ENCODE peak calls at places on chromosomes 12 and 14, in five cellular contexts. One of them, this sample, is unnamed. For H3K27me3, the result is how much of the 10 kb centered on the place peaks cover.

GRCh38 chr12:51335931-51336330 is 10.5 kb downstream of the CELA1 start:
- DNase-seq in mesendoderm: no peak
- DNase-seq in endodermal cell: no peak
- DNase-seq in body of pancreas: no peak
- DNase-seq in heart left ventricle: no peak
- DNase-seq in this sample: no peak

GRCh38 chr14:67416810-67417209 is 4.8 kb upstream of the PLEK2 start:
- DNase-seq in mesendoderm: no peak
- DNase-seq in endodermal cell: no peak
- DNase-seq in body of pancreas: no peak
- DNase-seq in heart left ventricle: no peak
- DNase-seq in this sample: no peak

GRCh38 chr12:78315018-78315417 is 484.3 kb downstream of the NAV3 start:
- DNase-seq in mesendoderm: no peak
- DNase-seq in endodermal cell: no peak
- DNase-seq in body of pancreas: no peak
- DNase-seq in heart left ventricle: no peak
- DNase-seq in this sample: no peak

GRCh38 chr12:90653051-90653450 is 301.9 kb downstream of the CCER1 start:
- DNase-seq in mesendoderm: peak
- DNase-seq in endodermal cell: no peak
- DNase-seq in body of pancreas: no peak
- DNase-seq in heart left ventricle: no peak
- DNase-seq in this sample: peak

GRCh38 chr14:100838493-100839440 is 12.8 kb downstream of the MEG3 start:
- DNase-seq in mesendoderm: peak
- DNase-seq in endodermal cell: peak
- DNase-seq in body of pancreas: no peak
- DNase-seq in heart left ventricle: peak
- DNase-seq in this sample: no peak

GRCh38 chr14:68451676-68452387 is 341.0 kb downstream of the ZFP36L1 start:
- DNase-seq in mesendoderm: no peak
- DNase-seq in endodermal cell: no peak
- DNase-seq in body of pancreas: no peak
- DNase-seq in heart left ventricle: no peak
- DNase-seq in this sample: no peak

GRCh38 chr12:74732801-74733200 is 195.2 kb downstream of the ATXN7L3B start:
- DNase-seq in mesendoderm: peak
- DNase-seq in endodermal cell: peak
- DNase-seq in body of pancreas: no peak
- DNase-seq in heart left ventricle: no peak
- DNase-seq in this sample: no peak

GRCh38 chr12:78933014-78933413 is 68.4 kb downstream of the SYT1 start:
- DNase-seq in mesendoderm: no peak
- DNase-seq in endodermal cell: no peak
- DNase-seq in body of pancreas: no peak
- DNase-seq in heart left ventricle: no peak
- DNase-seq in this sample: no peak

GRCh38 chr12:66571361-66571760 is 107.5 kb downstream of the GRIP1 start:
- DNase-seq in mesendoderm: no peak
- DNase-seq in endodermal cell: no peak
- DNase-seq in body of pancreas: no peak
- DNase-seq in heart left ventricle: no peak
- DNase-seq in this sample: no peak

GRCh38 chr12:126384029-126384564 is 1318.9 kb downstream of the AACS start:
- DNase-seq in mesendoderm: no peak
- DNase-seq in endodermal cell: no peak
- DNase-seq in body of pancreas: peak
- DNase-seq in heart left ventricle: no peak
- DNase-seq in this sample: no peak

GRCh38 chr12:93011100-93011499 is 82.0 kb upstream of the EEA1 start:
- DNase-seq in mesendoderm: peak
- DNase-seq in endodermal cell: no peak
- DNase-seq in body of pancreas: no peak
- DNase-seq in heart left ventricle: no peak
- DNase-seq in this sample: no peak

GRCh38 chr12:4273651-4274395 is at the start of gene CCND2:
- DNase-seq in mesendoderm: peak
- DNase-seq in endodermal cell: peak
- DNase-seq in body of pancreas: peak
- DNase-seq in heart left ventricle: peak
- DNase-seq in this sample: peak

GRCh38 chr12:116490481-116490880 is 68.7 kb upstream of the MAP1LC3B2 start:
- DNase-seq in mesendoderm: no peak
- DNase-seq in endodermal cell: no peak
- DNase-seq in body of pancreas: no peak
- DNase-seq in heart left ventricle: no peak
- DNase-seq in this sample: no peak

GRCh38 chr12:27303139-27304111 is 29.2 kb upstream of the BMAL2 start:
- DNase-seq in mesendoderm: no peak
- DNase-seq in endodermal cell: no peak
- DNase-seq in body of pancreas: no peak
- DNase-seq in heart left ventricle: no peak
- DNase-seq in this sample: peak

GRCh38 chr12:109084425-109084824 is 8.8 kb downstream of the ALKBH2 start:
- DNase-seq in mesendoderm: no peak
- DNase-seq in endodermal cell: no peak
- DNase-seq in body of pancreas: no peak
- DNase-seq in heart left ventricle: no peak
- DNase-seq in this sample: no peak

GRCh38 chr12:88784166-88784565 is 203.9 kb upstream of the KITLG start:
- DNase-seq in mesendoderm: peak
- DNase-seq in endodermal cell: no peak
- DNase-seq in body of pancreas: no peak
- DNase-seq in heart left ventricle: no peak
- DNase-seq in this sample: no peak

GRCh38 chr12:50934981-50935807 is 17.1 kb upstream of the HIGD1C start:
- DNase-seq in mesendoderm: no peak
- DNase-seq in endodermal cell: peak
- DNase-seq in body of pancreas: no peak
- DNase-seq in heart left ventricle: no peak
- DNase-seq in this sample: no peak

GRCh38 chr12:12365931-12366431 is 9.1 kb downstream of the BORCS5 start:
- DNase-seq in mesendoderm: no peak
- DNase-seq in endodermal cell: peak
- DNase-seq in body of pancreas: no peak
- DNase-seq in heart left ventricle: no peak
- DNase-seq in this sample: no peak

GRCh38 chr14:85572845-85573244 is 42.9 kb downstream of the FLRT2 start:
- DNase-seq in mesendoderm: no peak
- DNase-seq in endodermal cell: no peak
- DNase-seq in body of pancreas: no peak
- DNase-seq in heart left ventricle: no peak
- DNase-seq in this sample: peak

GRCh38 chr14:103144085-103144484 is 20.8 kb downstream of the TNFAIP2 start:
- DNase-seq in mesendoderm: no peak
- DNase-seq in endodermal cell: no peak
- DNase-seq in body of pancreas: no peak
- DNase-seq in heart left ventricle: no peak
- DNase-seq in this sample: no peak

GRCh38 chr12:93594766-93595165 is 22.3 kb downstream of the SOCS2 start:
- DNase-seq in mesendoderm: no peak
- DNase-seq in endodermal cell: no peak
- DNase-seq in body of pancreas: no peak
- DNase-seq in heart left ventricle: no peak
- DNase-seq in this sample: no peak

GRCh38 chr14:61320806-61321384 is 484 bp upstream of the PRKCH start:
- DNase-seq in mesendoderm: no peak
- DNase-seq in endodermal cell: no peak
- DNase-seq in body of pancreas: no peak
- DNase-seq in heart left ventricle: no peak
- DNase-seq in this sample: no peak
- H3K4me3 ChIP-seq in mesendoderm: peak
- H3K4me3 ChIP-seq in endodermal cell: peak
- H3K4me3 ChIP-seq in body of pancreas: peak
- H3K4me3 ChIP-seq in heart left ventricle: peak
- H3K4me3 ChIP-seq in this sample: no peak

DNA sequence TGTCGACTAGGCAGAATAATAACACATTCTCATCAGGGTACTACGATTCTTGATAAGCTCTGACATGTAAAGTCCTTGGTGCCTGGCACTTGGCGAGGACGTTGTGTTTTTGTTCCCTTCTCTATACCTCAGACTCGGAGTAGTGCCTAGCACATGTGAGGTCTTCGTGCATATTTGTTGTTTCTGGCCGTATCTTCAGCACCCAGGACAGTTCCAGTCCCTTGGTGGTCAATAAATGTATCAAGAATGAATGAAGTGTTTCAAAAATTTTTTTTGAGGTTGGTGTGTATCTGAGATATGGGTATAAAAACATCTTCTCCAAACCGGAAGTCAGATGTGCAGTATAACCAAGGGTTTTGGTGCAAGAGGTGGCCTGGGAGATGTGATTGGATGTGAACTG is 198.2 kb downstream of the AACS start:
- DNase-seq in mesendoderm: no peak
- DNase-seq in endodermal cell: peak
- DNase-seq in body of pancreas: no peak
- DNase-seq in heart left ventricle: no peak
- DNase-seq in this sample: no peak
- H3K27me3 ChIP-seq in mesendoderm: under half
- H3K27me3 ChIP-seq in endodermal cell: under half
- H3K27me3 ChIP-seq in body of pancreas: under half
- H3K27me3 ChIP-seq in heart left ventricle: under half
- H3K27me3 ChIP-seq in this sample: under half

GRCh38 chr14:44935155-44935554 is 26.6 kb downstream of the KLHL28 start:
- DNase-seq in mesendoderm: no peak
- DNase-seq in endodermal cell: no peak
- DNase-seq in body of pancreas: no peak
- DNase-seq in heart left ventricle: no peak
- DNase-seq in this sample: no peak
- H3K4me3 ChIP-seq in mesendoderm: no peak
- H3K4me3 ChIP-seq in endodermal cell: no peak
- H3K4me3 ChIP-seq in body of pancreas: no peak
- H3K4me3 ChIP-seq in heart left ventricle: no peak
- H3K4me3 ChIP-seq in this sample: no peak

GRCh38 chr14:99029916-99030305 is 242.1 kb downstream of the BCL11B start:
- DNase-seq in mesendoderm: no peak
- DNase-seq in endodermal cell: peak
- DNase-seq in body of pancreas: no peak
- DNase-seq in heart left ventricle: no peak
- DNase-seq in this sample: no peak
- H3K27me3 ChIP-seq in mesendoderm: under half
- H3K27me3 ChIP-seq in endodermal cell: under half
- H3K27me3 ChIP-seq in body of pancreas: under half
- H3K27me3 ChIP-seq in heart left ventricle: under half
- H3K27me3 ChIP-seq in this sample: under half

DNA sequence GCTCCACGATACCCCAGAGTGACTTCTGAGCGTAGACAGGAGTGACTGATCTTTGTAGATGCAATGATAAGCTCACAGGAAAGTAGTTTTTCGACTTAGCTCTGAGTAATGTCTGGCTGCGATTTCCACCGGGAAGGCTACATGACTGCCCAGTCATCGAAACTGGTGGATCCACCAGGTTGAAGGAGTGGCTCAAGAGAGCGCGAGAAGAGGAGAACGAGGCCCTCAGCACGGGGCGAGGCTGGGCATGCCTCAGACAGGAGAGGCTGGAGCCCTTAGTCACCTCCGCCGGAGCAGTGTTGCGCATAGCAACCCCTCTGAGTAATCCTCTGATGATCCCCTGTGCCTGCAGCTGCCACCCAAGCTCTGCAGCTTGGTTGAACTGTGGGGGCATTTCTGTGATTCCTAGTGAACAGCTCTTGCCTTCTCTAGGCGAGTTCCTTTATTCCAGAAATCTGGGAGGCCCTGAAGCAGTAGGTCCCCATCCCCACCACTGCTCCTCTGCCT is 25.6 kb downstream of the ELK3 start:
- DNase-seq in mesendoderm: peak
- DNase-seq in endodermal cell: peak
- DNase-seq in body of pancreas: no peak
- DNase-seq in heart left ventricle: no peak
- DNase-seq in this sample: peak
- H3K4me3 ChIP-seq in mesendoderm: no peak
- H3K4me3 ChIP-seq in endodermal cell: no peak
- H3K4me3 ChIP-seq in body of pancreas: no peak
- H3K4me3 ChIP-seq in heart left ventricle: no peak
- H3K4me3 ChIP-seq in this sample: peak

GRCh38 chr12:64915242-64915641 is 90.8 kb downstream of the TBC1D30 start:
- DNase-seq in mesendoderm: no peak
- DNase-seq in endodermal cell: no peak
- DNase-seq in body of pancreas: no peak
- DNase-seq in heart left ventricle: no peak
- DNase-seq in this sample: no peak

GRCh38 chr12:64912501-64912900 is 88.1 kb downstream of the TBC1D30 start:
- DNase-seq in mesendoderm: no peak
- DNase-seq in endodermal cell: no peak
- DNase-seq in body of pancreas: no peak
- DNase-seq in heart left ventricle: no peak
- DNase-seq in this sample: no peak

GRCh38 chr12:64918288-64918687 is 93.8 kb downstream of the TBC1D30 start:
- DNase-seq in mesendoderm: no peak
- DNase-seq in endodermal cell: no peak
- DNase-seq in body of pancreas: no peak
- DNase-seq in heart left ventricle: no peak
- DNase-seq in this sample: no peak

DNA sequence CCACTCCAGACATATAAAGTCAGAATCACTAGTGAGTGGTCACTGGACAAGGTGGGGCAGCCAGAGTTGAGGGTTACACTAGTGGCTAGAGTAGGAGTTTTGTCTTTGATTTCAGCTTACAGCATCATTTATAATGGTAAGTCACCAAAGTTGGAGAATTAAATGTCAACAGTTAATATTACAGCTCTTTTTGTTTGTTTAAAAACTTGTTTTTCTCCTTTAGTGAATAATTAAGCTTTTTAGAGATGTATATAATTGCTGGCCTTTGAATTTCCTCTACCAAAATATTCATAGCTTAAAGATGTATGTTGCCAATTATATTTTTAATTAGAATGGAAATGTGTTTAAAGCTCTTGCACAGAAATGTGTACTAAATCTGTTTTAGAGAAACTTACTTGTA is 92.0 kb downstream of the TBC1D30 start:
- DNase-seq in mesendoderm: no peak
- DNase-seq in endodermal cell: no peak
- DNase-seq in body of pancreas: no peak
- DNase-seq in heart left ventricle: no peak
- DNase-seq in this sample: no peak
- H3K27me3 ChIP-seq in mesendoderm: under half
- H3K27me3 ChIP-seq in endodermal cell: under half
- H3K27me3 ChIP-seq in body of pancreas: under half
- H3K27me3 ChIP-seq in heart left ventricle: under half
- H3K27me3 ChIP-seq in this sample: under half

GRCh38 chr14:81436296-81437138 is 36.4 kb upstream of the STON2 start:
- DNase-seq in mesendoderm: peak
- DNase-seq in endodermal cell: peak
- DNase-seq in body of pancreas: peak
- DNase-seq in heart left ventricle: peak
- DNase-seq in this sample: peak

GRCh38 chr14:81434230-81434629 is 34.1 kb upstream of the STON2 start:
- DNase-seq in mesendoderm: peak
- DNase-seq in endodermal cell: no peak
- DNase-seq in body of pancreas: no peak
- DNase-seq in heart left ventricle: no peak
- DNase-seq in this sample: no peak

GRCh38 chr14:81435048-81435577 is 35.0 kb upstream of the STON2 start:
- DNase-seq in mesendoderm: no peak
- DNase-seq in endodermal cell: no peak
- DNase-seq in body of pancreas: no peak
- DNase-seq in heart left ventricle: no peak
- DNase-seq in this sample: no peak

GRCh38 chr14:81437226-81437625 is 37.1 kb upstream of the STON2 start:
- DNase-seq in mesendoderm: no peak
- DNase-seq in endodermal cell: no peak
- DNase-seq in body of pancreas: no peak
- DNase-seq in heart left ventricle: no peak
- DNase-seq in this sample: no peak

GRCh38 chr14:81435578-81436295 is 35.6 kb upstream of the STON2 start:
- DNase-seq in mesendoderm: peak
- DNase-seq in endodermal cell: peak
- DNase-seq in body of pancreas: peak
- DNase-seq in heart left ventricle: peak
- DNase-seq in this sample: peak
- H3K4me3 ChIP-seq in mesendoderm: peak
- H3K4me3 ChIP-seq in endodermal cell: peak
- H3K4me3 ChIP-seq in body of pancreas: peak
- H3K4me3 ChIP-seq in heart left ventricle: peak
- H3K4me3 ChIP-seq in this sample: peak